ENCODE peak calls at places on chromosomes 2 and 18, in four cellular contexts. I, E, W and Y are unnamed samples.

GRCh38 chr2:218992703-218993344 is 398 bp downstream of the CRYBA2 start:
- DNase-seq in I (no peak), E (no peak), W (no peak), Y (no peak)

GRCh38 chr2:67400560-67401464 is 3.7 kb downstream of the ETAA1 start:
- DNase-seq in I (no peak), E (peak), W (no peak), Y (no peak)

GRCh38 chr2:70328921-70329561 is 27.2 kb upstream of the FAM136A start:
- DNase-seq in I (no peak), E (no peak), W (no peak), Y (no peak)

GRCh38 chr2:176769021-176769420 is 443.6 kb upstream of the HNRNPA3 start:
- DNase-seq in I (no peak), E (no peak), W (no peak), Y (no peak)

GRCh38 chr2:237244976-237245646 is 159.4 kb downstream of the COPS8 start:
- DNase-seq in I (no peak), E (peak), W (no peak), Y (no peak)

GRCh38 chr18:23502516-23503037 is 734 bp upstream of the RMC1 start:
- DNase-seq in I (no peak), E (no peak), W (no peak), Y (no peak)

GRCh38 chr2:99205491-99205890 is 24.5 kb downstream of the MRPL30 start:
- DNase-seq in I (no peak), E (no peak), W (no peak), Y (no peak)

GRCh38 chr2:56102098-56102497 is 81.7 kb upstream of the CCDC85A start:
- DNase-seq in I (no peak), E (no peak), W (no peak), Y (no peak)

GRCh38 chr2:204293884-204294535 is 251.3 kb upstream of the PARD3B start:
- DNase-seq in I (no peak), E (no peak), W (no peak), Y (no peak)

GRCh38 chr2:104872034-104872865 is 18.3 kb downstream of the POU3F3 start:
- DNase-seq in I (no peak), E (no peak), W (no peak), Y (no peak)

GRCh38 chr18:10412933-10413332 is 41.5 kb upstream of the APCDD1 start:
- DNase-seq in I (no peak), E (no peak), W (no peak), Y (no peak)

GRCh38 chr2:44118257-44118656 is 50.4 kb upstream of the PPM1B start:
- DNase-seq in I (no peak), E (peak), W (no peak), Y (no peak)

GRCh38 chr2:51722311-51722710 is 690.4 kb upstream of the NRXN1 start:
- DNase-seq in I (no peak), E (peak), W (no peak), Y (no peak)

GRCh38 chr2:71876542-71877451 is 270.9 kb downstream of the CYP26B1 start:
- DNase-seq in I (no peak), E (peak), W (no peak), Y (no peak)

GRCh38 chr18:76725445-76725844 is 96.9 kb upstream of the ZNF236 start:
- DNase-seq in I (no peak), E (no peak), W (no peak), Y (no peak)

GRCh38 chr2:64474200-64474630 is 20.3 kb downstream of the LGALSL start:
- DNase-seq in I (no peak), E (no peak), W (no peak), Y (no peak)

GRCh38 chr2:39488450-39488849 is 51.4 kb upstream of the MAP4K3 start:
- DNase-seq in I (no peak), E (peak), W (no peak), Y (no peak)

GRCh38 chr2:27715318-27716165 is 51.9 kb downstream of the SLC4A1AP start:
- DNase-seq in I (peak), E (peak), W (peak), Y (peak)

GRCh38 chr2:240416821-240417220 is 18.6 kb upstream of the GPC1 start:
- DNase-seq in I (no peak), E (no peak), W (no peak), Y (no peak)